ENCODE peak calls at places on chromosome 5, in seven cellular contexts. One of them, this sample, is unnamed.
A peak's percentile ranks its signal among the peaks of the same experiment; 100 is the strongest.

GRCh38 chr5:143882520-143882919 is 70.6 kb downstream of the HMHB1 start:
- DNase-seq in heart left ventricle: no peak
- DNase-seq in activated T-helper 1 cell treated with Interleukin-2 at 50 U/mL for 16 hours: no peak
- DNase-seq in nephron progenitor cell: no peak
- DNase-seq in mesothelial cell of epicardium: no peak
- DNase-seq in EL: peak; percentile 34
- DNase-seq in globus pallidus: no peak
- DNase-seq in this sample: no peak

GRCh38 chr5:155254399-155254798 is 240.8 kb downstream of the KIF4B start:
- DNase-seq in heart left ventricle: no peak
- DNase-seq in activated T-helper 1 cell treated with Interleukin-2 at 50 U/mL for 16 hours: no peak
- DNase-seq in nephron progenitor cell: no peak
- DNase-seq in mesothelial cell of epicardium: no peak
- DNase-seq in EL: no peak
- DNase-seq in globus pallidus: no peak
- DNase-seq in this sample: no peak

GRCh38 chr5:66144799-66145390 is 795 bp downstream of the SREK1 start:
- DNase-seq in heart left ventricle: no peak
- DNase-seq in activated T-helper 1 cell treated with Interleukin-2 at 50 U/mL for 16 hours: no peak
- DNase-seq in nephron progenitor cell: peak; percentile 55
- DNase-seq in mesothelial cell of epicardium: no peak
- DNase-seq in EL: no peak
- DNase-seq in globus pallidus: no peak
- DNase-seq in this sample: no peak

GRCh38 chr5:134118212-134118611 is 3.7 kb downstream of the TCF7 start:
- DNase-seq in heart left ventricle: no peak
- DNase-seq in activated T-helper 1 cell treated with Interleukin-2 at 50 U/mL for 16 hours: no peak
- DNase-seq in nephron progenitor cell: no peak
- DNase-seq in mesothelial cell of epicardium: no peak
- DNase-seq in EL: no peak
- DNase-seq in globus pallidus: no peak
- DNase-seq in this sample: no peak

GRCh38 chr5:59146729-59147128 is 563.9 kb downstream of the RAB3C start:
- DNase-seq in heart left ventricle: no peak
- DNase-seq in activated T-helper 1 cell treated with Interleukin-2 at 50 U/mL for 16 hours: no peak
- DNase-seq in nephron progenitor cell: no peak
- DNase-seq in mesothelial cell of epicardium: no peak
- DNase-seq in EL: no peak
- DNase-seq in globus pallidus: no peak
- DNase-seq in this sample: no peak

GRCh38 chr5:10527281-10527950 is 36.5 kb upstream of the ANKRD33B start:
- DNase-seq in heart left ventricle: no peak
- DNase-seq in activated T-helper 1 cell treated with Interleukin-2 at 50 U/mL for 16 hours: no peak
- DNase-seq in nephron progenitor cell: no peak
- DNase-seq in mesothelial cell of epicardium: no peak
- DNase-seq in EL: peak; percentile 82
- DNase-seq in globus pallidus: no peak
- DNase-seq in this sample: no peak

GRCh38 chr5:132458226-132458560 is 32.4 kb downstream of the IRF1 start:
- DNase-seq in heart left ventricle: no peak
- DNase-seq in activated T-helper 1 cell treated with Interleukin-2 at 50 U/mL for 16 hours: no peak
- DNase-seq in nephron progenitor cell: no peak
- DNase-seq in mesothelial cell of epicardium: no peak
- DNase-seq in EL: peak; percentile 50
- DNase-seq in globus pallidus: no peak
- DNase-seq in this sample: no peak

GRCh38 chr5:106094128-106094726 is 1576.5 kb downstream of the EFNA5 start:
- DNase-seq in heart left ventricle: no peak
- DNase-seq in activated T-helper 1 cell treated with Interleukin-2 at 50 U/mL for 16 hours: no peak
- DNase-seq in nephron progenitor cell: no peak
- DNase-seq in mesothelial cell of epicardium: peak; percentile 55
- DNase-seq in EL: no peak
- DNase-seq in globus pallidus: no peak
- DNase-seq in this sample: no peak

GRCh38 chr5:180636016-180636402 is 13.4 kb downstream of the FLT4 start:
- DNase-seq in heart left ventricle: no peak
- DNase-seq in activated T-helper 1 cell treated with Interleukin-2 at 50 U/mL for 16 hours: no peak
- DNase-seq in nephron progenitor cell: no peak
- DNase-seq in mesothelial cell of epicardium: no peak
- DNase-seq in EL: no peak
- DNase-seq in globus pallidus: no peak
- DNase-seq in this sample: no peak

This sample was measured in T-helper 22 cell.